ENCODE peak calls at places on chromosomes 6 and 20, in seven cellular contexts. L, F, M, D, X, P and T are unnamed samples. For H3K27me3 and H3K4me1, the result is how much of the 10 kb centered on the place peaks cover.

GRCh38 chr6:65638047-65638831 is 68.8 kb downstream of the EYS start:
- DNase-seq in L (no peak), F (no peak), M (peak), D (peak), X (no peak), P (no peak), T (no peak)

GRCh38 chr6:73652637-73653570 is 888 bp downstream of the SLC17A5 start:
- DNase-seq in L (peak), F (peak), M (peak), D (peak), X (peak), P (peak), T (peak)

GRCh38 chr20:4683261-4683660 is 38.4 kb upstream of the PRND start:
- DNase-seq in L (no peak), F (no peak), M (no peak), D (no peak), X (no peak), P (no peak), T (no peak)

GRCh38 chr6:19463250-19463649 is 373.9 kb upstream of the ID4 start:
- DNase-seq in L (no peak), F (no peak), M (no peak), D (no peak), X (no peak), P (no peak), T (no peak)

GRCh38 chr6:10559492-10560150 is 38.5 kb downstream of the GCNT2 start:
- DNase-seq in L (no peak), F (no peak), M (no peak), D (no peak), X (no peak), P (no peak), T (no peak)

GRCh38 chr6:29626948-29627761 is 5.8 kb downstream of the GABBR1 start:
- DNase-seq in L (no peak), F (no peak), M (no peak), D (no peak), X (no peak), P (peak), T (no peak)

GRCh38 chr6:113148576-113148975 is 708.6 kb upstream of the MARCKS start:
- DNase-seq in L (no peak), F (no peak), M (no peak), D (peak), X (no peak), P (no peak), T (no peak)

GRCh38 chr20:47778398-47779354 is 6.6 kb downstream of the SULF2 start:
- DNase-seq in L (no peak), F (no peak), M (no peak), D (no peak), X (no peak), P (peak), T (no peak)

GRCh38 chr6:93088675-93089575 is 330.4 kb downstream of the EPHA7 start:
- DNase-seq in L (no peak), F (no peak), M (peak), D (peak), X (no peak), P (peak), T (no peak)

GRCh38 chr20:36462440-36463211 is 78.7 kb upstream of the MYL9 start:
- DNase-seq in L (no peak), F (peak), M (peak), D (peak), X (peak), P (peak), T (peak)

GRCh38 chr6:121110733-121111132 is 223.5 kb downstream of the TBC1D32 start:
- DNase-seq in L (no peak), F (no peak), M (no peak), D (no peak), X (no peak), P (no peak), T (no peak)

DNA sequence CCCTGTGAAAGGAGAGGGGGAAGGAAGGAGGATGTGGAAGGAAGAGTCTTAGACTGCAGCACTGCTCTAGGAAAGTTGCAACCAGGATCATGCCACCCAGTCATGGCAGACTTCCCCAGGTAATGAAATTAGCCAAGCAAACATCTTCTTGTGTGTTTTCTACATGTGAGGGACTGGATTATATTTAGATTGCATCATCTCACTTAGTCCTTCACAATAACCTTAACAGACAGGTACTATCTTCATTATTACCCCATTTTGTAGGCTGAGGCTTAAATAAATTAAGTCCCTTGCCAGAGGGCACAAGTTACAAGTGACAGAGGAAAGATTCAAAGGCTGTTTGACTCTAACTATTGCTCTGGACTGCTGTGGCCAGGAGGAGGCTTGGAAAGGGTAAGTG is 9.7 kb upstream of the MAFB start:
- DNase-seq in L (no peak), F (no peak), M (no peak), D (no peak), X (no peak), P (no peak), T (no peak)
- H3K27me3 ChIP-seq in L (under half), F (under half), M (half or more), D (under half), X (under half), P (half or more), T (under half)

GRCh38 chr6:107565165-107565723 is 75.3 kb downstream of the SOBP start:
- DNase-seq in L (no peak), F (no peak), M (no peak), D (no peak), X (no peak), P (no peak), T (no peak)
- H3K27ac ChIP-seq in L (no peak), F (no peak), M (no peak), D (no peak), X (no peak), P (no peak), T (no peak)

DNA sequence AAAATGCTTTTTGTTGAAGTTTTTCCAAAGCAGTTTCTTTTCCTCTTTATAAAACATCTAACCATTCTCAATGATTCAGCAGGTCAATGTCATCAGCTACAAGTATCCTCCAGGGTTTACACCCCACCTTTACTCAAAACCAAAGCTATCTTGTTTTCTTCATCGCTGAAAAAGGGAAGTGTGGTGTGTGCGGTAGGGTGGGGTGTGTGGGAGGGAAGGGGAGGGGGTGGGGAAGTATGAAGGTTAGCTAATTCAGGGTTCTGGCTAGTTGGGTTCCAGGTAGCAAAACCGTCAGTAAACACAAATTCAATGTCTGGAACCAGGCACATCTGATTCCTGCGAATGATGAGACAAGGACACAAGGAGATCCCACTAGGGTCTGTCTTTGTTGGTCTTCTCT is 189.6 kb downstream of the GJA10 start:
- DNase-seq in L (no peak), F (no peak), M (no peak), D (no peak), X (no peak), P (no peak), T (no peak)
- H3K4me1 ChIP-seq in L (under half), F (under half), M (under half), D (under half), X (under half), P (under half), T (under half)

GRCh38 chr6:167497387-167498056 is 172.6 kb downstream of the TTLL2 start:
- DNase-seq in L (no peak), F (no peak), M (no peak), D (no peak), X (no peak), P (no peak), T (no peak)

GRCh38 chr6:167501831-167502385 is 177.0 kb downstream of the TTLL2 start:
- DNase-seq in L (no peak), F (peak), M (peak), D (no peak), X (peak), P (peak), T (no peak)

GRCh38 chr6:167496707-167497106 is 171.8 kb downstream of the TTLL2 start:
- DNase-seq in L (no peak), F (no peak), M (no peak), D (no peak), X (no peak), P (no peak), T (no peak)

GRCh38 chr6:167500961-167501360 is 176.1 kb downstream of the TTLL2 start:
- DNase-seq in L (no peak), F (no peak), M (no peak), D (no peak), X (no peak), P (no peak), T (no peak)

GRCh38 chr6:167499161-167499660 is 174.3 kb downstream of the TTLL2 start:
- DNase-seq in L (no peak), F (no peak), M (no peak), D (no peak), X (no peak), P (no peak), T (no peak)
- H3K27me3 ChIP-seq in L (under half), F (under half), M (under half), D (under half), X (under half), P (under half), T (under half)

GRCh38 chr6:20877008-20877937 is 343.0 kb downstream of the CDKAL1 start:
- DNase-seq in L (peak), F (peak), M (no peak), D (peak), X (peak), P (peak), T (no peak)
- H3K27ac ChIP-seq in L (peak), F (peak), M (no peak), D (peak), X (peak), P (no peak), T (no peak)

GRCh38 chr20:31605902-31606677 is 1.0 kb downstream of the ID1 start:
- DNase-seq in L (no peak), F (no peak), M (peak), D (peak), X (peak), P (peak), T (peak)
- H3K4me1 ChIP-seq in L (under half), F (half or more), M (half or more), D (under half), X (half or more), P (under half), T (under half)

GRCh38 chr6:15527838-15528617 is 134.8 kb downstream of the DTNBP1 start:
- DNase-seq in L (no peak), F (no peak), M (no peak), D (no peak), X (no peak), P (no peak), T (no peak)

GRCh38 chr6:15531973-15532372 is 130.9 kb downstream of the DTNBP1 start:
- DNase-seq in L (no peak), F (no peak), M (no peak), D (no peak), X (no peak), P (no peak), T (no peak)

GRCh38 chr6:15533379-15534044 is 129.3 kb downstream of the DTNBP1 start:
- DNase-seq in L (no peak), F (no peak), M (no peak), D (peak), X (no peak), P (no peak), T (no peak)

GRCh38 chr6:15528870-15529269 is 134.0 kb downstream of the DTNBP1 start:
- DNase-seq in L (no peak), F (no peak), M (no peak), D (no peak), X (no peak), P (no peak), T (no peak)

DNA sequence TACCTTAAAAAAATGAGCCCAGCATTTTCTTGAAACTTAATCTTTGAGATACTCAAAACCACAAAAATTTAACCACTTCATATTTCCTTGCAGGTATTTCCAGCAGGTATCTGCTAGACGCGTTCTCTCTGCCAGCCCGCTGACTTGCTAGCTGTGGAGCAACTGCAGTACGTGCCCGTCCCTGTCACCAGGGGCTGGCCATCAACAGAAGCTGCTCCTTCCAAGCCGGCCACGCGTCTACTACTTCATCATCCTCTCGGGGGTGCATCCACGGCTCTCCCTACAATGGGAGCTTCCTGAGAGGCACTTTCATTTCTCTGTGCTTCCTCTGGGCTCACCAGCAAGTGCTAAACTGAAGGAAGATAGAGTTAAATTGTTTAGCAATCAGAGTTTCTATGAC is 132.4 kb downstream of the DTNBP1 start:
- DNase-seq in L (no peak), F (no peak), M (no peak), D (no peak), X (no peak), P (no peak), T (no peak)
- H3K27me3 ChIP-seq in L (under half), F (under half), M (under half), D (under half), X (under half), P (under half), T (under half)

DNA sequence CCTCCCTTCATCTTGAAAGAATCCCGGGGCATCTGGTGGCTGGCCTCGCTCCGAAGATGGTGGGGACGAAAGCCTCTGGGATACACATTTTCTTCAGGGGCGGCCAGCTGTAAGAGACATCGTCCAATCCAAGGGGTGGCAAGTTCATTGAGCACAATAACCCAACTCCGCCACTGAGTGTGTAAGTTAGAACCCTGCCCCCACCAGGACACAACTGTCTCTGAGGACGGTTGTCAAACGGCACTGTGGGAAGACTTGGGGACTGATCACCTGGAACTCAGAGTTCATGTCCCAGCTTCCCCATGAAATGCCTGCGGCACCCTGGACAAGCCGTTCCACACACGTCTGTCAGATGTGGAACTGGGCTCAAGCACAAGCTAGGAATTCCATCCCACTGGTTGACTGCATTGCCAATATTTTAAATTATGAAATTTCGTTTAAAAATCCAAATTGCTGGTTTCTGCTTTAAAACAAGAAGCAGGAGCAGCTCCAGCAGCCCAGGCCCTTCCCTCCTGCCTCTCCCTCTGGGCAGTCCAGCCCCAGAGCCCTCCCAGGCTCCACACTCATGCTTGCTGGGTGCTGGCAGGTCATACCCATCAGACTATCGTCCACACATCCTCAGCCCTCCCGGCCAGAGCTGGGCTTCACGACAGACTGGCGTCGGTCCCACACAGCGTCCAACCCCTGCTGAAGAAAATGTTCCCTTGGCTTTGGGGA is 80.9 kb upstream of the AFDN start:
- DNase-seq in L (no peak), F (peak), M (no peak), D (no peak), X (peak), P (no peak), T (peak)
- H3K27ac ChIP-seq in L (peak), F (peak), M (no peak), D (no peak), X (no peak), P (no peak), T (no peak)